ENCODE peak calls at places on chromosomes 16 and 17, in four cellular contexts. C is K562, Y is HepG2, Q is GM12878. S is an unnamed sample.

GRCh38 chr16:46638947-46639925 is 18.1 kb upstream of the SHCBP1 start:
- DNase-seq in C (no peak), Y (no peak), Q (no peak), S (no peak)

GRCh38 chr17:17690156-17690737 is 9.0 kb downstream of the RAI1 start:
- DNase-seq in C (no peak), Y (no peak), Q (no peak), S (no peak)

GRCh38 chr17:47694018-47694817 is at the start of gene TBKBP1:
- DNase-seq in C (peak; percentile 81), Y (peak; percentile 41), Q (no peak), S (peak; percentile 85)

GRCh38 chr17:7988750-7989178 is 13.7 kb upstream of the GUCY2D start:
- DNase-seq in C (peak; percentile 48), Y (peak; percentile 76), Q (peak; percentile 66), S (no peak)

GRCh38 chr16:87496101-87496801 is 3.4 kb upstream of the ZCCHC14 start:
- DNase-seq in C (no peak), Y (no peak), Q (peak; percentile 8), S (no peak)

GRCh38 chr16:1612320-1613111 is at the start of gene CRAMP1:
- DNase-seq in C (peak; percentile 32), Y (no peak), Q (no peak), S (peak; percentile 22)

GRCh38 chr16:75632857-75633256 is 9.8 kb upstream of the ADAT1 start:
- DNase-seq in C (no peak), Y (no peak), Q (no peak), S (no peak)

GRCh38 chr17:82246365-82247174 is 17.7 kb downstream of the SLC16A3 start:
- DNase-seq in C (peak; percentile 35), Y (no peak), Q (no peak), S (no peak)

GRCh38 chr16:138049-138417 is 440 bp downstream of the NPRL3 start:
- DNase-seq in C (peak; percentile 76), Y (no peak), Q (no peak), S (peak; percentile 57)

GRCh38 chr17:69012895-69013805 is 47.6 kb downstream of the ABCA9 start:
- DNase-seq in C (peak; percentile 22), Y (no peak), Q (no peak), S (no peak)

GRCh38 chr17:80477647-80478478 is 1.5 kb upstream of the NPTX1 start:
- DNase-seq in C (peak; percentile 55), Y (no peak), Q (no peak), S (peak; percentile 72)

GRCh38 chr17:61201211-61201610 is 198.4 kb upstream of the TBX2 start:
- DNase-seq in C (no peak), Y (peak; percentile 44), Q (no peak), S (no peak)

GRCh38 chr17:16814439-16814838 is 124.4 kb downstream of the CCDC144A start:
- DNase-seq in C (no peak), Y (no peak), Q (no peak), S (no peak)

GRCh38 chr17:77285594-77286390 is 145.0 kb downstream of the SEC14L1 start:
- DNase-seq in C (no peak), Y (peak; percentile 70), Q (no peak), S (no peak)

GRCh38 chr17:8975091-8975707 is 9.7 kb upstream of the PIK3R5 start:
- DNase-seq in C (no peak), Y (peak; percentile 10), Q (no peak), S (no peak)

GRCh38 chr16:28082624-28083023 is 19.1 kb upstream of the GSG1L start:
- DNase-seq in C (peak; percentile 31), Y (no peak), Q (no peak), S (no peak)

GRCh38 chr17:57605734-57606105 is 139.4 kb downstream of the CCDC182 start:
- DNase-seq in C (no peak), Y (no peak), Q (no peak), S (no peak)

GRCh38 chr17:57602896-57603295 is 142.2 kb downstream of the CCDC182 start:
- DNase-seq in C (no peak), Y (no peak), Q (no peak), S (no peak)

GRCh38 chr17:57603541-57603940 is 141.6 kb downstream of the CCDC182 start:
- DNase-seq in C (no peak), Y (no peak), Q (no peak), S (no peak)

GRCh38 chr17:57604771-57605733 is 140.0 kb downstream of the CCDC182 start:
- DNase-seq in C (no peak), Y (no peak), Q (peak; percentile 62), S (no peak)

GRCh38 chr17:57603978-57604377 is 141.1 kb downstream of the CCDC182 start:
- DNase-seq in C (no peak), Y (no peak), Q (peak; percentile 79), S (no peak)
- TF ChIP-seq NR2C2 in C (no peak), Y (no peak), Q (no peak), S (no peak)

GRCh38 chr17:72280881-72281280 is 160.1 kb downstream of the SOX9 start:
- DNase-seq in C (no peak), Y (no peak), Q (no peak), S (no peak)
- TF ChIP-seq ATF3 in C (no peak), Y (no peak), Q (no peak), S (no peak)

GRCh38 chr16:56970934-56971767 is 9.4 kb downstream of the CETP start:
- DNase-seq in C (no peak), Y (no peak), Q (peak; percentile 80), S (no peak)
- TF ChIP-seq NR2C2 in C (no peak), Y (no peak), Q (no peak), S (no peak)

DNA sequence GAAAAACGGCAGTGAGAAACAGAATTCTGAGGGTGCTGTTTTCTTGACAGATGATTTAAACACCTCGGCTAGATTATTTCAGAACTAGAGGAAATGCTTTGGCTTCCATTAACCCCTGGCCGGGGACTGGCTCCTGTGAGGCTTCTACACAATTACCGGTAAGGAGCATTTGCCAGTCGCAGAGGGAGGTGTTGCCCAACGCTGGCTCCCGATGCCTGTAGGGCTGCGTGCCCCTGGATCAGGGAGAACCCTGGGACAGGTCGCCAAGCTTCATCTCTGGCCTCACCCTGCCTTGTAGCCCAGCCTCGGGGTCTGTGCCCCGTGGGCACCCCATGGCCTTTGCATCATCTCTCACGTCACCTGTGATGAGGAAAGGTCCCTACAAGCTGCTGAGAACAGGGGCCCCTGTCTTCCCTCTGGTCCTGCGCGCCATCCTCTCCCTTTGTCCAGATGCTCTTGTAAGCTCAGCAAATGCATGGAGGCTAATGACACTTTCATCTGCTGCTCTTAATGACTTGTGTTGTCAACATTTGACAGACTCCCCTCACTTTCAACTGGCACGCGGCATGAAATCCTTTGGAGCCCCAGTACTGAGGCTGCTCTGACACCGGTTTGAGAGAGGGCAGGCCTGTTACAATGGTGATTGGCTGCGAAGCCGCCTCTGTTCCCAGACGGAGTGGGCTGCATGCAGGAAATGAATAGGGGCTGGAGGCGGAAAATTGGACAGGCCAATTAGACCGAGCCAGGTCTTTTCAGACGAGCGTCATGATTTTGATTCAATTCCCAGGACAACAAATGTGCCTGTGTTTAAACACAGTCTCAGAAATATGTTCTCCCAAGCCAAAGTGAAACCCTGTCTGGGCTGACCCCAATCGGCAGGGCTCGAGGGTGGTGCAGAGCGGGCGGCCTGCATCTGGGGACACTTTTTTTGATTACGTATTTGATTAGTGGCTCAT is 85.5 kb upstream of the DOC2B start:
- DNase-seq in C (no peak), Y (no peak), Q (no peak), S (no peak)
- TF ChIP-seq ATF3 in C (no peak), Y (no peak), Q (no peak), S (no peak)

GRCh38 chr16:78503501-78504110 is 404.2 kb downstream of the WWOX start:
- DNase-seq in C (peak; percentile 69), Y (peak; percentile 61), Q (no peak), S (peak; percentile 36)
- TF ChIP-seq NR2C2 in C (no peak), Y (no peak), Q (no peak), S (no peak)

GRCh38 chr17:32102697-32103096 is 39.6 kb upstream of the RHOT1 start:
- DNase-seq in C (no peak), Y (no peak), Q (no peak), S (no peak)

GRCh38 chr17:32100971-32101631 is 41.2 kb upstream of the RHOT1 start:
- DNase-seq in C (no peak), Y (no peak), Q (no peak), S (no peak)

GRCh38 chr17:32102172-32102571 is 40.1 kb upstream of the RHOT1 start:
- DNase-seq in C (no peak), Y (no peak), Q (no peak), S (no peak)

GRCh38 chr17:32103476-32104113 is 38.7 kb upstream of the RHOT1 start:
- DNase-seq in C (no peak), Y (no peak), Q (no peak), S (no peak)

GRCh38 chr17:32104158-32104557 is 38.1 kb upstream of the RHOT1 start:
- DNase-seq in C (no peak), Y (no peak), Q (no peak), S (no peak)
- TF ChIP-seq ATF3 in C (no peak), Y (no peak), Q (no peak), S (no peak)